ENCODE peak calls at places on chromosome 22, in nine cellular contexts. D is neural progenitor cell, I is pancreas, L is right cardiac atrium, V is heart left ventricle, M is gastrocnemius medialis, R is AG04450, J is ovary, U is mesendoderm. N is an unnamed sample.

GRCh38 chr22:29330753-29331152 is 15.3 kb upstream of the RASL10A start:
- DNase-seq in D (no peak), I (no peak), L (peak; percentile 77), V (peak; percentile 56), M (peak; percentile 57), R (no peak), J (peak; percentile 88), U (peak; percentile 62), N (no peak)

GRCh38 chr22:49599691-49600451 is 227.8 kb downstream of the BRD1 start:
- DNase-seq in D (no peak), I (no peak), L (no peak), V (no peak), M (peak; percentile 6), R (no peak), J (no peak), U (no peak), N (peak; percentile 28)

GRCh38 chr22:25165785-25166184 is 33.9 kb upstream of the CRYBB3 start:
- DNase-seq in D (no peak), I (no peak), L (no peak), V (no peak), M (no peak), R (no peak), J (no peak), U (no peak), N (no peak)

GRCh38 chr22:41992496-41992895 is 6.1 kb upstream of the WBP2NL start:
- DNase-seq in D (no peak), I (no peak), L (no peak), V (no peak), M (no peak), R (no peak), J (no peak), U (no peak), N (no peak)

GRCh38 chr22:41512421-41513194 is 31.7 kb downstream of the POLR3H start:
- DNase-seq in D (peak; percentile 86), I (no peak), L (no peak), V (no peak), M (peak; percentile 90), R (no peak), J (peak; percentile 75), U (peak; percentile 95), N (no peak)

GRCh38 chr22:35150163-35151107 is 84.5 kb downstream of the ISX start:
- DNase-seq in D (peak; percentile 74), I (peak; percentile 65), L (peak; percentile 57), V (peak; percentile 46), M (peak; percentile 19), R (no peak), J (peak; percentile 14), U (peak; percentile 74), N (peak; percentile 56)

GRCh38 chr22:21760640-21761039 is 25.0 kb upstream of the YPEL1 start:
- DNase-seq in D (no peak), I (no peak), L (no peak), V (no peak), M (no peak), R (peak; percentile 84), J (no peak), U (no peak), N (no peak)

GRCh38 chr22:24523873-24524272 is 28.7 kb downstream of the UPB1 start:
- DNase-seq in D (no peak), I (no peak), L (no peak), V (no peak), M (no peak), R (no peak), J (no peak), U (peak; percentile 28), N (no peak)

GRCh38 chr22:20546541-20546950 is 39.1 kb downstream of the MED15 start:
- DNase-seq in D (no peak), I (no peak), L (no peak), V (no peak), M (no peak), R (no peak), J (no peak), U (no peak), N (no peak)

GRCh38 chr22:17971711-17972110 is 52.6 kb downstream of the MICAL3 start:
- DNase-seq in D (no peak), I (no peak), L (no peak), V (no peak), M (no peak), R (no peak), J (no peak), U (no peak), N (no peak)

GRCh38 chr22:24156146-24156914 is 25.0 kb upstream of the SUSD2 start:
- DNase-seq in D (peak; percentile 71), I (no peak), L (peak; percentile 44), V (no peak), M (no peak), R (no peak), J (no peak), U (no peak), N (peak; percentile 70)

GRCh38 chr22:33923033-33923432 is 2.8 kb upstream of the LARGE1 start:
- DNase-seq in D (no peak), I (no peak), L (no peak), V (no peak), M (no peak), R (no peak), J (no peak), U (no peak), N (no peak)

GRCh38 chr22:43226368-43226979 is 39.5 kb upstream of the TTLL12 start:
- DNase-seq in D (peak; percentile 89), I (no peak), L (no peak), V (no peak), M (no peak), R (no peak), J (no peak), U (peak; percentile 89), N (no peak)

GRCh38 chr22:32957093-32957835 is 100.9 kb downstream of the SYN3 start:
- DNase-seq in D (no peak), I (no peak), L (no peak), V (no peak), M (no peak), R (no peak), J (no peak), U (no peak), N (no peak)

GRCh38 chr22:45450931-45451651 is 37.6 kb downstream of the RIBC2 start:
- DNase-seq in D (no peak), I (no peak), L (no peak), V (no peak), M (peak; percentile 36), R (peak; percentile 92), J (no peak), U (no peak), N (no peak)
- H3K27ac ChIP-seq in D (no peak overlapping the region), I (no peak overlapping the region), L (peak overlapping the region; percentile 66), V (peak overlapping the region; percentile 79), M (peak overlapping the region; percentile 59), R (peak overlapping the region; percentile 94), J (peak overlapping the region; percentile 2), U (no peak overlapping the region), N (peak overlapping the region; percentile 56)

DNA sequence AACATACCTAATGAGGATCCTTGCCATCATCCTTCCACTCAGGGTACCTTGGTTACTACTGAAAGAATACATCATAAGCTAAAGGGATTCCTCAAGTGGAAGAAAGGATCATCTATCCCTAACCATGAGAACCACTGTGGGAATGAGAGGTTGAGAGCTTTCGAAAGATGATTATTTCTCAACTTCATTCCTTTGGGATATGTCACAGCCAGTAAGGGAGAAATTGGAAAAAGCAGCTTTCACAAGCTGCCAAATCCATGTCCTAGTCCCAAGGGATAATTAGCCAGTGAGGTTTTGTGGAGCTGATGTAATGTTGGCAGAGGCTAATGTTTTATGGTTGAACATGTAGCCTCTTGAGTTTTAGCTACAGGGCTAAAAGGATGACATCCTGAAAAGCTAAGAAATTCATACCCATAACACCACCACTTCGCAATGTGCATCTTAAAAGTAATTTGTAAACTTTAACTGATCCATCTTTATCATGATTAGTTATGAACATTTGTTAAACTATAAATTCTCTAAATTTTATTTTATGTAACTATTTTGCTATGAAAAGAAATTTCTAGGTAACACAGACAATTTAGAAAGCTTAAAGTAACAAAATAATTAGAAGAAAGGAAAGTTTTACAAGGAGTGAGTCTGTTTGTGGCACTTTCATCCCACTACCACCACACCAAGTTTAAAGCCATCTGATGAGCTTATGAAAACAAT is 123.9 kb downstream of the MRTFA start:
- DNase-seq in D (no peak), I (no peak), L (no peak), V (peak; percentile 52), M (peak; percentile 47), R (peak; percentile 93), J (peak; percentile 38), U (peak; percentile 62), N (no peak)
- H3K27ac ChIP-seq in D (no peak overlapping the region), I (peak overlapping the region; percentile 91), L (no peak overlapping the region), V (peak overlapping the region; percentile 88), M (peak overlapping the region; percentile 68), R (peak overlapping the region; percentile 72), J (peak overlapping the region; percentile 86), U (no peak overlapping the region), N (peak overlapping the region; percentile 54)

GRCh38 chr22:38304526-38304925 is 12.7 kb downstream of the CSNK1E start:
- DNase-seq in D (no peak), I (no peak), L (peak; percentile 50), V (peak; percentile 73), M (no peak), R (no peak), J (no peak), U (no peak), N (no peak)

GRCh38 chr22:38305481-38306448 is 11.5 kb downstream of the CSNK1E start:
- DNase-seq in D (peak; percentile 49), I (no peak), L (no peak), V (no peak), M (no peak), R (no peak), J (no peak), U (peak; percentile 77), N (no peak)

GRCh38 chr22:38300197-38300945 is 16.9 kb downstream of the CSNK1E start:
- DNase-seq in D (no peak), I (no peak), L (no peak), V (no peak), M (no peak), R (no peak), J (no peak), U (no peak), N (no peak)

GRCh38 chr22:38302906-38303305 is 14.3 kb downstream of the CSNK1E start:
- DNase-seq in D (no peak), I (no peak), L (no peak), V (no peak), M (no peak), R (no peak), J (no peak), U (no peak), N (no peak)

GRCh38 chr22:38303974-38304373 is 13.3 kb downstream of the CSNK1E start:
- DNase-seq in D (no peak), I (no peak), L (no peak), V (no peak), M (peak; percentile 52), R (no peak), J (no peak), U (no peak), N (no peak)
- H3K27ac ChIP-seq in D (no peak overlapping the region), I (no peak overlapping the region), L (peak overlapping the region; percentile 18), V (peak overlapping the region; percentile 71), M (peak overlapping the region; percentile 66), R (no peak overlapping the region), J (no peak overlapping the region), U (no peak overlapping the region), N (peak overlapping the region; percentile 47)

DNA sequence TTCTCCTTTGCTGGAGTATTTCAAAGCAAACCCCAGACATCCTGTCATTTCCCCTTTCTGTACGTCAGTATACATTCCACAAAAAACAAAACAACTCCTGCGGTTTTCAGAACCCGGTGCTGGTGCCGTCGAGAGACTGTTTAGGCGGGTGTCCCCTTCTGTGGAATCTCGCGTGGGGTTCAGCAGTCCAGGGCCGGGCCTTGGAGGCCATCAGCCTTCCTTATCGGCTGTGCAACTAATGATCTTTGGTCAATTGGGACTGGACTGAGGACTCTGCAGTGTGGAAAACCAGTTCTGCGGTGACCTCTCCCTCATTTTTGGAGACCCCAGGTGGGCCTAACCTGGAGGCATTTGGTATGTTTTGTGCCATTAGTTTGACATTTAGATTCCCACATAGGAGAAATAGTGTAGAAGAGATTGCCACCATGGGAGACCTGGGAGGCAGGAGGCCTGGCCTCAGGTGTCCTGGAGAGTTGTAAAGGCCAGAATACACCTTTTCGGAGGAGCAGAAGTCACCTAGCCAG is 84.4 kb downstream of the TBC1D22A start:
- DNase-seq in D (no peak), I (no peak), L (no peak), V (no peak), M (no peak), R (no peak), J (no peak), U (no peak), N (no peak)
- H3K27ac ChIP-seq in D (no peak overlapping the region), I (no peak overlapping the region), L (no peak overlapping the region), V (no peak overlapping the region), M (no peak overlapping the region), R (no peak overlapping the region), J (no peak overlapping the region), U (no peak overlapping the region), N (no peak overlapping the region)